ENCODE peak calls at places on chromosomes 12 and 14, in eight cellular contexts. T, L, E, C, X, Y, I and W are unnamed samples.

GRCh38 chr14:91415794-91416743 is 1.6 kb downstream of the CCDC88C start:
- DNase-seq in T (no peak), L (peak), E (peak), C (peak), X (no peak), Y (peak), I (no peak), W (peak)

GRCh38 chr14:60183724-60184596 is 18.8 kb upstream of the DHRS7 start:
- DNase-seq in T (no peak), L (peak), E (no peak), C (peak), X (peak), Y (no peak), I (peak), W (no peak)

GRCh38 chr14:91363776-91364523 is 53.7 kb downstream of the CCDC88C start:
- DNase-seq in T (no peak), L (no peak), E (no peak), C (no peak), X (no peak), Y (no peak), I (no peak), W (no peak)

GRCh38 chr14:36829547-36829946 is 167.9 kb downstream of the PAX9 start:
- DNase-seq in T (no peak), L (peak), E (no peak), C (no peak), X (no peak), Y (no peak), I (no peak), W (no peak)

GRCh38 chr12:29673346-29673745 is 110.4 kb downstream of the TMTC1 start:
- DNase-seq in T (no peak), L (no peak), E (no peak), C (no peak), X (no peak), Y (no peak), I (no peak), W (no peak)

GRCh38 chr12:45577844-45578399 is 151.6 kb upstream of the ARID2 start:
- DNase-seq in T (no peak), L (peak), E (no peak), C (no peak), X (no peak), Y (no peak), I (no peak), W (no peak)

GRCh38 chr14:64758025-64758521 is 53.8 kb downstream of the PLEKHG3 start:
- DNase-seq in T (peak), L (peak), E (no peak), C (no peak), X (peak), Y (peak), I (no peak), W (no peak)

GRCh38 chr14:99100871-99101270 is 171.1 kb downstream of the BCL11B start:
- DNase-seq in T (no peak), L (no peak), E (no peak), C (no peak), X (no peak), Y (no peak), I (no peak), W (no peak)

GRCh38 chr14:104591506-104592291 is 12.1 kb downstream of the C14orf180 start:
- DNase-seq in T (no peak), L (no peak), E (no peak), C (no peak), X (no peak), Y (no peak), I (no peak), W (no peak)

GRCh38 chr14:50447491-50447890 is 50.8 kb upstream of the CDKL1 start:
- DNase-seq in T (no peak), L (no peak), E (no peak), C (no peak), X (no peak), Y (no peak), I (no peak), W (no peak)

GRCh38 chr14:23575086-23575485 is 3.5 kb downstream of the JPH4 start:
- DNase-seq in T (no peak), L (no peak), E (peak), C (no peak), X (no peak), Y (no peak), I (no peak), W (no peak)

GRCh38 chr12:51430196-51430895 is 5.7 kb downstream of the SLC4A8 start:
- DNase-seq in T (no peak), L (no peak), E (peak), C (no peak), X (no peak), Y (no peak), I (no peak), W (no peak)

GRCh38 chr14:65566820-65567522 is 154.4 kb downstream of the FUT8 start:
- DNase-seq in T (no peak), L (no peak), E (no peak), C (no peak), X (no peak), Y (no peak), I (no peak), W (no peak)

GRCh38 chr12:5922500-5922899 is 22.6 kb downstream of the ANO2 start:
- DNase-seq in T (no peak), L (no peak), E (no peak), C (no peak), X (no peak), Y (no peak), I (no peak), W (no peak)

GRCh38 chr14:61476737-61477410 is 155.5 kb downstream of the PRKCH start:
- DNase-seq in T (no peak), L (no peak), E (peak), C (peak), X (peak), Y (peak), I (peak), W (no peak)

GRCh38 chr12:84270470-84271140 is 642.0 kb downstream of the SLC6A15 start:
- DNase-seq in T (no peak), L (no peak), E (peak), C (no peak), X (no peak), Y (no peak), I (peak), W (no peak)

GRCh38 chr14:51726166-51726899 is 74.6 kb downstream of the FRMD6 start:
- DNase-seq in T (no peak), L (no peak), E (no peak), C (no peak), X (peak), Y (no peak), I (no peak), W (no peak)

GRCh38 chr12:52433501-52434095 is 573 bp downstream of the KRT75 start:
- DNase-seq in T (no peak), L (no peak), E (no peak), C (no peak), X (no peak), Y (no peak), I (no peak), W (no peak)

GRCh38 chr12:88207921-88208640 is 66.0 kb downstream of the TMTC3 start:
- DNase-seq in T (no peak), L (no peak), E (no peak), C (no peak), X (peak), Y (no peak), I (no peak), W (no peak)